ENCODE peak calls at places on chromosomes 13 and 19, in seven cellular contexts. One of them, this sample, is unnamed.

GRCh38 chr13:105929486-105929885 is 606.0 kb downstream of the EFNB2 start:
- DNase-seq in glutamatergic neuron: no peak
- DNase-seq in osteocyte: no peak
- DNase-seq in GM13976: no peak
- DNase-seq in left lung: no peak
- DNase-seq in GM12865: no peak
- DNase-seq in fibroblast of mammary gland: no peak
- DNase-seq in this sample: no peak

GRCh38 chr19:35973487-35973886 is 21.5 kb upstream of the SDHAF1 start:
- DNase-seq in glutamatergic neuron: no peak
- DNase-seq in osteocyte: no peak
- DNase-seq in GM13976: no peak
- DNase-seq in left lung: no peak
- DNase-seq in GM12865: no peak
- DNase-seq in fibroblast of mammary gland: no peak
- DNase-seq in this sample: no peak

GRCh38 chr19:18802354-18802753 is 11.2 kb upstream of the COMP start:
- DNase-seq in glutamatergic neuron: no peak
- DNase-seq in osteocyte: no peak
- DNase-seq in GM13976: peak
- DNase-seq in left lung: no peak
- DNase-seq in GM12865: no peak
- DNase-seq in fibroblast of mammary gland: no peak
- DNase-seq in this sample: no peak

GRCh38 chr13:67643656-67644055 is 413.5 kb upstream of the PCDH9 start:
- DNase-seq in glutamatergic neuron: no peak
- DNase-seq in osteocyte: no peak
- DNase-seq in GM13976: no peak
- DNase-seq in left lung: no peak
- DNase-seq in GM12865: no peak
- DNase-seq in fibroblast of mammary gland: no peak
- DNase-seq in this sample: no peak

GRCh38 chr13:27442071-27442647 is 8.2 kb downstream of the MTIF3 start:
- DNase-seq in glutamatergic neuron: no peak
- DNase-seq in osteocyte: no peak
- DNase-seq in GM13976: no peak
- DNase-seq in left lung: no peak
- DNase-seq in GM12865: no peak
- DNase-seq in fibroblast of mammary gland: no peak
- DNase-seq in this sample: peak

GRCh38 chr19:56491399-56491798 is 14.3 kb upstream of the ZNF667 start:
- DNase-seq in glutamatergic neuron: no peak
- DNase-seq in osteocyte: no peak
- DNase-seq in GM13976: no peak
- DNase-seq in left lung: no peak
- DNase-seq in GM12865: no peak
- DNase-seq in fibroblast of mammary gland: no peak
- DNase-seq in this sample: no peak

GRCh38 chr13:110642291-110642981 is 27.1 kb downstream of the NAXD start:
- DNase-seq in glutamatergic neuron: no peak
- DNase-seq in osteocyte: peak
- DNase-seq in GM13976: no peak
- DNase-seq in left lung: no peak
- DNase-seq in GM12865: no peak
- DNase-seq in fibroblast of mammary gland: no peak
- DNase-seq in this sample: no peak

GRCh38 chr19:1068111-1069001 is 1.4 kb downstream of the ARHGAP45 start:
- DNase-seq in glutamatergic neuron: no peak
- DNase-seq in osteocyte: no peak
- DNase-seq in GM13976: peak
- DNase-seq in left lung: peak
- DNase-seq in GM12865: peak
- DNase-seq in fibroblast of mammary gland: no peak
- DNase-seq in this sample: peak

GRCh38 chr19:19259741-19260140 is 13.4 kb downstream of the TM6SF2 start:
- DNase-seq in glutamatergic neuron: peak
- DNase-seq in osteocyte: no peak
- DNase-seq in GM13976: no peak
- DNase-seq in left lung: no peak
- DNase-seq in GM12865: peak
- DNase-seq in fibroblast of mammary gland: peak
- DNase-seq in this sample: no peak

GRCh38 chr19:2462635-2463421 is 6.1 kb upstream of the LMNB2 start:
- DNase-seq in glutamatergic neuron: no peak
- DNase-seq in osteocyte: peak
- DNase-seq in GM13976: no peak
- DNase-seq in left lung: peak
- DNase-seq in GM12865: no peak
- DNase-seq in fibroblast of mammary gland: peak
- DNase-seq in this sample: no peak

GRCh38 chr19:7970716-7971448 is 27.4 kb upstream of the TIMM44 start:
- DNase-seq in glutamatergic neuron: peak
- DNase-seq in osteocyte: no peak
- DNase-seq in GM13976: peak
- DNase-seq in left lung: no peak
- DNase-seq in GM12865: peak
- DNase-seq in fibroblast of mammary gland: peak
- DNase-seq in this sample: peak

GRCh38 chr13:73268306-73268705 is 209.5 kb downstream of the KLF5 start:
- DNase-seq in glutamatergic neuron: no peak
- DNase-seq in osteocyte: no peak
- DNase-seq in GM13976: no peak
- DNase-seq in left lung: no peak
- DNase-seq in GM12865: no peak
- DNase-seq in fibroblast of mammary gland: peak
- DNase-seq in this sample: no peak

GRCh38 chr19:5680083-5680436 is 256 bp downstream of the MICOS13 start:
- DNase-seq in glutamatergic neuron: peak
- DNase-seq in osteocyte: no peak
- DNase-seq in GM13976: no peak
- DNase-seq in left lung: no peak
- DNase-seq in GM12865: no peak
- DNase-seq in fibroblast of mammary gland: peak
- DNase-seq in this sample: no peak

GRCh38 chr13:41267106-41267505 is 3.7 kb upstream of the MTRF1 start:
- DNase-seq in glutamatergic neuron: no peak
- DNase-seq in osteocyte: no peak
- DNase-seq in GM13976: no peak
- DNase-seq in left lung: no peak
- DNase-seq in GM12865: no peak
- DNase-seq in fibroblast of mammary gland: no peak
- DNase-seq in this sample: no peak

GRCh38 chr19:7720351-7720750 is 11.6 kb downstream of the CLEC4G start:
- DNase-seq in glutamatergic neuron: no peak
- DNase-seq in osteocyte: no peak
- DNase-seq in GM13976: no peak
- DNase-seq in left lung: no peak
- DNase-seq in GM12865: no peak
- DNase-seq in fibroblast of mammary gland: no peak
- DNase-seq in this sample: no peak

GRCh38 chr19:55447421-55448174 is 4.5 kb upstream of the SHISA7 start:
- DNase-seq in glutamatergic neuron: peak
- DNase-seq in osteocyte: no peak
- DNase-seq in GM13976: no peak
- DNase-seq in left lung: no peak
- DNase-seq in GM12865: no peak
- DNase-seq in fibroblast of mammary gland: peak
- DNase-seq in this sample: peak

GRCh38 chr13:40371531-40372125 is 294.8 kb downstream of the FOXO1 start:
- DNase-seq in glutamatergic neuron: no peak
- DNase-seq in osteocyte: peak
- DNase-seq in GM13976: no peak
- DNase-seq in left lung: no peak
- DNase-seq in GM12865: no peak
- DNase-seq in fibroblast of mammary gland: no peak
- DNase-seq in this sample: no peak

DNA sequence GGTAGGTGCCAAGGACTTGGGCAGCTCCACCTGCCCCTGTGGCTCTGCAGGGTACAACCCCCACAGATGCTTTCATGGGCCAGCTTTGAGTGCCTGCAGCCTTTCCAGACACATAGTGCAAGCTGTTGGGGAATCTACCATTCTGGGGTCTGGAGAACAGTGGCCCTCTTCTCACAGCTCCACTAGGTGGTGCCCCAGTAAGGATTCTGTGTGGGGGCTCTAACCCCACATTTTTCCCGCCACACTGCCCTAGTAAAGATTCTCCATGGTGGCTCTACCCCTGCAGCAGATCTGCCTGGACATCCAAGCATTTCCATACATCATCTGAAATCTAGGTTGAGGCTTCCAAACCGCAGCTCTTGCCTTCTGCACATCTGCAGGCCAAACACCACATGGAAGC is 149.7 kb upstream of the FNDC3A start:
- DNase-seq in glutamatergic neuron: no peak
- DNase-seq in osteocyte: no peak
- DNase-seq in GM13976: no peak
- DNase-seq in left lung: no peak
- DNase-seq in GM12865: no peak
- DNase-seq in fibroblast of mammary gland: no peak
- DNase-seq in this sample: no peak
- TF ChIP-seq CTCF in glutamatergic neuron: no peak
- TF ChIP-seq CTCF in osteocyte: no peak
- TF ChIP-seq CTCF in GM13976: no peak
- TF ChIP-seq CTCF in left lung: no peak
- TF ChIP-seq CTCF in GM12865: no peak
- TF ChIP-seq CTCF in fibroblast of mammary gland: no peak
- TF ChIP-seq CTCF in this sample: no peak

GRCh38 chr13:90750021-90750420 is 597.5 kb upstream of the MIR17HG start:
- DNase-seq in glutamatergic neuron: no peak
- DNase-seq in osteocyte: no peak
- DNase-seq in GM13976: no peak
- DNase-seq in left lung: no peak
- DNase-seq in GM12865: no peak
- DNase-seq in fibroblast of mammary gland: no peak
- DNase-seq in this sample: no peak

GRCh38 chr13:90746230-90746629 is 601.3 kb upstream of the MIR17HG start:
- DNase-seq in glutamatergic neuron: no peak
- DNase-seq in osteocyte: no peak
- DNase-seq in GM13976: no peak
- DNase-seq in left lung: no peak
- DNase-seq in GM12865: no peak
- DNase-seq in fibroblast of mammary gland: no peak
- DNase-seq in this sample: no peak

GRCh38 chr13:90757127-90757680 is 590.3 kb upstream of the MIR17HG start:
- DNase-seq in glutamatergic neuron: no peak
- DNase-seq in osteocyte: no peak
- DNase-seq in GM13976: no peak
- DNase-seq in left lung: no peak
- DNase-seq in GM12865: no peak
- DNase-seq in fibroblast of mammary gland: peak
- DNase-seq in this sample: no peak

GRCh38 chr13:90750957-90751356 is 596.5 kb upstream of the MIR17HG start:
- DNase-seq in glutamatergic neuron: no peak
- DNase-seq in osteocyte: no peak
- DNase-seq in GM13976: no peak
- DNase-seq in left lung: no peak
- DNase-seq in GM12865: no peak
- DNase-seq in fibroblast of mammary gland: no peak
- DNase-seq in this sample: no peak

GRCh38 chr13:90752070-90752469 is 595.4 kb upstream of the MIR17HG start:
- DNase-seq in glutamatergic neuron: no peak
- DNase-seq in osteocyte: no peak
- DNase-seq in GM13976: no peak
- DNase-seq in left lung: no peak
- DNase-seq in GM12865: no peak
- DNase-seq in fibroblast of mammary gland: no peak
- DNase-seq in this sample: no peak
- TF ChIP-seq CTCF in glutamatergic neuron: no peak
- TF ChIP-seq CTCF in osteocyte: no peak
- TF ChIP-seq CTCF in GM13976: no peak
- TF ChIP-seq CTCF in left lung: no peak
- TF ChIP-seq CTCF in GM12865: no peak
- TF ChIP-seq CTCF in fibroblast of mammary gland: no peak
- TF ChIP-seq CTCF in this sample: no peak

GRCh38 chr19:41876847-41877489 is at the start of gene CD79A:
- DNase-seq in glutamatergic neuron: no peak
- DNase-seq in osteocyte: no peak
- DNase-seq in GM13976: peak
- DNase-seq in left lung: no peak
- DNase-seq in GM12865: peak
- DNase-seq in fibroblast of mammary gland: no peak
- DNase-seq in this sample: peak

GRCh38 chr19:41879080-41879479 is 2.0 kb downstream of the CD79A start:
- DNase-seq in glutamatergic neuron: no peak
- DNase-seq in osteocyte: no peak
- DNase-seq in GM13976: no peak
- DNase-seq in left lung: no peak
- DNase-seq in GM12865: no peak
- DNase-seq in fibroblast of mammary gland: no peak
- DNase-seq in this sample: no peak

GRCh38 chr19:41877490-41877876 is 404 bp downstream of the CD79A start:
- DNase-seq in glutamatergic neuron: no peak
- DNase-seq in osteocyte: no peak
- DNase-seq in GM13976: no peak
- DNase-seq in left lung: peak
- DNase-seq in GM12865: peak
- DNase-seq in fibroblast of mammary gland: no peak
- DNase-seq in this sample: peak

GRCh38 chr19:41879670-41880328 is 2.7 kb downstream of the CD79A start:
- DNase-seq in glutamatergic neuron: no peak
- DNase-seq in osteocyte: no peak
- DNase-seq in GM13976: no peak
- DNase-seq in left lung: no peak
- DNase-seq in GM12865: no peak
- DNase-seq in fibroblast of mammary gland: no peak
- DNase-seq in this sample: no peak

GRCh38 chr19:41877916-41878905 is 1.1 kb downstream of the CD79A start:
- DNase-seq in glutamatergic neuron: no peak
- DNase-seq in osteocyte: no peak
- DNase-seq in GM13976: peak
- DNase-seq in left lung: no peak
- DNase-seq in GM12865: peak
- DNase-seq in fibroblast of mammary gland: no peak
- DNase-seq in this sample: peak
- TF ChIP-seq CTCF in glutamatergic neuron: no peak
- TF ChIP-seq CTCF in osteocyte: no peak
- TF ChIP-seq CTCF in GM13976: no peak
- TF ChIP-seq CTCF in left lung: no peak
- TF ChIP-seq CTCF in GM12865: no peak
- TF ChIP-seq CTCF in fibroblast of mammary gland: no peak
- TF ChIP-seq CTCF in this sample: no peak

DNA sequence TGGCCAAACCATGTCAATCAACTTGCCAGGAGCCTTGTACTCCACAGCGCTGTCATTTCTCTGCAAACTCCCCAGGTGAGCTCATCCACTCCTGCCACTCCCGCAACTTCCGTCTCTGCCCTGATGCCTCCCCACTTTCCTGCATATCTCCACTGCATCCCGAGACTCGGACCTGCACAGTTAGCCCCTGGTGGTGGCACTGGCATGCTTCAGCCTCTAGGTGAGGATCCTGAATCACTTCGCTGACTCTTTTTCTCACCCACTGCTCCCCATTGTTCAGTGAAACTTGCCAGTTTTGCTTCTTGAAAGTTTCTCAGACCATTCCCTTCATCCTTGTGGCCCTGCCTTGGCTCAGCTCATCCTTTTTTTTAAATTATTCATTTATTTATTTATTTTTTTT is 3.4 kb upstream of the CTU1 start:
- DNase-seq in glutamatergic neuron: no peak
- DNase-seq in osteocyte: no peak
- DNase-seq in GM13976: no peak
- DNase-seq in left lung: no peak
- DNase-seq in GM12865: no peak
- DNase-seq in fibroblast of mammary gland: no peak
- DNase-seq in this sample: no peak
- TF ChIP-seq CTCF in glutamatergic neuron: peak
- TF ChIP-seq CTCF in osteocyte: peak
- TF ChIP-seq CTCF in GM13976: peak
- TF ChIP-seq CTCF in left lung: no peak
- TF ChIP-seq CTCF in GM12865: peak
- TF ChIP-seq CTCF in fibroblast of mammary gland: peak
- TF ChIP-seq CTCF in this sample: peak